ENCODE peak calls at places on chromosomes 7 and 10, in eight cellular contexts. One of them, this sample, is unnamed. For H3K36me3, the result is how much of the 10 kb centered on the place peaks cover.

GRCh38 chr10:68109312-68109711 is at the start of gene MYPN:
- DNase-seq in fibroblast of lung: no peak
- DNase-seq in mesendoderm: no peak
- DNase-seq in HCT116: no peak
- DNase-seq in endodermal cell: no peak
- DNase-seq in mammary epithelial cell: no peak
- DNase-seq in neuronal stem cell: no peak
- DNase-seq in IMR-90: no peak
- DNase-seq in this sample: no peak

GRCh38 chr7:87100326-87100725 is 40.9 kb upstream of the ELAPOR2 start:
- DNase-seq in fibroblast of lung: no peak
- DNase-seq in mesendoderm: no peak
- DNase-seq in HCT116: no peak
- DNase-seq in endodermal cell: no peak
- DNase-seq in mammary epithelial cell: peak
- DNase-seq in neuronal stem cell: no peak
- DNase-seq in IMR-90: no peak
- DNase-seq in this sample: peak

GRCh38 chr10:63563623-63564022 is 42.4 kb downstream of the REEP3 start:
- DNase-seq in fibroblast of lung: no peak
- DNase-seq in mesendoderm: peak
- DNase-seq in HCT116: no peak
- DNase-seq in endodermal cell: no peak
- DNase-seq in mammary epithelial cell: no peak
- DNase-seq in neuronal stem cell: no peak
- DNase-seq in IMR-90: no peak
- DNase-seq in this sample: no peak

GRCh38 chr10:103276941-103277712 is at the start of gene INA:
- DNase-seq in fibroblast of lung: peak
- DNase-seq in mesendoderm: peak
- DNase-seq in HCT116: no peak
- DNase-seq in endodermal cell: peak
- DNase-seq in mammary epithelial cell: peak
- DNase-seq in neuronal stem cell: peak
- DNase-seq in IMR-90: peak
- DNase-seq in this sample: no peak

GRCh38 chr7:51300762-51301674 is 15.6 kb downstream of the COBL start:
- DNase-seq in fibroblast of lung: no peak
- DNase-seq in mesendoderm: no peak
- DNase-seq in HCT116: no peak
- DNase-seq in endodermal cell: peak
- DNase-seq in mammary epithelial cell: no peak
- DNase-seq in neuronal stem cell: no peak
- DNase-seq in IMR-90: no peak
- DNase-seq in this sample: no peak

GRCh38 chr10:71217266-71218045 is 5.1 kb downstream of the UNC5B start:
- DNase-seq in fibroblast of lung: peak
- DNase-seq in mesendoderm: peak
- DNase-seq in HCT116: no peak
- DNase-seq in endodermal cell: peak
- DNase-seq in mammary epithelial cell: peak
- DNase-seq in neuronal stem cell: no peak
- DNase-seq in IMR-90: no peak
- DNase-seq in this sample: no peak

GRCh38 chr10:71767420-71768035 is 5.8 kb downstream of the VSIR start:
- DNase-seq in fibroblast of lung: peak
- DNase-seq in mesendoderm: no peak
- DNase-seq in HCT116: no peak
- DNase-seq in endodermal cell: no peak
- DNase-seq in mammary epithelial cell: no peak
- DNase-seq in neuronal stem cell: no peak
- DNase-seq in IMR-90: no peak
- DNase-seq in this sample: no peak

GRCh38 chr10:100745882-100746412 is 565 bp downstream of the PAX2 start:
- DNase-seq in fibroblast of lung: no peak
- DNase-seq in mesendoderm: peak
- DNase-seq in HCT116: no peak
- DNase-seq in endodermal cell: peak
- DNase-seq in mammary epithelial cell: no peak
- DNase-seq in neuronal stem cell: no peak
- DNase-seq in IMR-90: no peak
- DNase-seq in this sample: no peak

GRCh38 chr10:73433538-73433867 is at the start of gene MSS51:
- DNase-seq in fibroblast of lung: no peak
- DNase-seq in mesendoderm: peak
- DNase-seq in HCT116: no peak
- DNase-seq in endodermal cell: no peak
- DNase-seq in mammary epithelial cell: no peak
- DNase-seq in neuronal stem cell: no peak
- DNase-seq in IMR-90: no peak
- DNase-seq in this sample: no peak

GRCh38 chr7:30266686-30267085 is 17.7 kb upstream of the ZNRF2 start:
- DNase-seq in fibroblast of lung: no peak
- DNase-seq in mesendoderm: no peak
- DNase-seq in HCT116: no peak
- DNase-seq in endodermal cell: no peak
- DNase-seq in mammary epithelial cell: no peak
- DNase-seq in neuronal stem cell: no peak
- DNase-seq in IMR-90: no peak
- DNase-seq in this sample: no peak

GRCh38 chr7:46291601-46292150 is 370.6 kb upstream of the IGFBP3 start:
- DNase-seq in fibroblast of lung: peak
- DNase-seq in mesendoderm: no peak
- DNase-seq in HCT116: no peak
- DNase-seq in endodermal cell: no peak
- DNase-seq in mammary epithelial cell: peak
- DNase-seq in neuronal stem cell: no peak
- DNase-seq in IMR-90: peak
- DNase-seq in this sample: peak

GRCh38 chr7:152574892-152575511 is 100.9 kb downstream of the XRCC2 start:
- DNase-seq in fibroblast of lung: no peak
- DNase-seq in mesendoderm: no peak
- DNase-seq in HCT116: no peak
- DNase-seq in endodermal cell: no peak
- DNase-seq in mammary epithelial cell: peak
- DNase-seq in neuronal stem cell: no peak
- DNase-seq in IMR-90: no peak
- DNase-seq in this sample: no peak

GRCh38 chr10:111083222-111084095 is 6.6 kb downstream of the ADRA2A start:
- DNase-seq in fibroblast of lung: no peak
- DNase-seq in mesendoderm: no peak
- DNase-seq in HCT116: no peak
- DNase-seq in endodermal cell: peak
- DNase-seq in mammary epithelial cell: no peak
- DNase-seq in neuronal stem cell: no peak
- DNase-seq in IMR-90: no peak
- DNase-seq in this sample: no peak

GRCh38 chr7:83142365-83142764 is 20.3 kb downstream of the PCLO start:
- DNase-seq in fibroblast of lung: no peak
- DNase-seq in mesendoderm: no peak
- DNase-seq in HCT116: no peak
- DNase-seq in endodermal cell: no peak
- DNase-seq in mammary epithelial cell: no peak
- DNase-seq in neuronal stem cell: no peak
- DNase-seq in IMR-90: no peak
- DNase-seq in this sample: no peak

GRCh38 chr10:116524736-116525135 is 21.0 kb upstream of the PNLIP start:
- DNase-seq in fibroblast of lung: no peak
- DNase-seq in mesendoderm: no peak
- DNase-seq in HCT116: no peak
- DNase-seq in endodermal cell: no peak
- DNase-seq in mammary epithelial cell: no peak
- DNase-seq in neuronal stem cell: no peak
- DNase-seq in IMR-90: no peak
- DNase-seq in this sample: no peak

GRCh38 chr7:1787681-1788235 is 117.7 kb downstream of the ELFN1 start:
- DNase-seq in fibroblast of lung: no peak
- DNase-seq in mesendoderm: no peak
- DNase-seq in HCT116: no peak
- DNase-seq in endodermal cell: no peak
- DNase-seq in mammary epithelial cell: no peak
- DNase-seq in neuronal stem cell: no peak
- DNase-seq in IMR-90: no peak
- DNase-seq in this sample: no peak

GRCh38 chr7:125814030-125814535 is 884.5 kb upstream of the POT1 start:
- DNase-seq in fibroblast of lung: peak
- DNase-seq in mesendoderm: no peak
- DNase-seq in HCT116: no peak
- DNase-seq in endodermal cell: no peak
- DNase-seq in mammary epithelial cell: no peak
- DNase-seq in neuronal stem cell: no peak
- DNase-seq in IMR-90: no peak
- DNase-seq in this sample: no peak

GRCh38 chr7:44258865-44259546 is 58.2 kb downstream of the YKT6 start:
- DNase-seq in fibroblast of lung: no peak
- DNase-seq in mesendoderm: no peak
- DNase-seq in HCT116: no peak
- DNase-seq in endodermal cell: no peak
- DNase-seq in mammary epithelial cell: no peak
- DNase-seq in neuronal stem cell: no peak
- DNase-seq in IMR-90: no peak
- DNase-seq in this sample: no peak

GRCh38 chr7:150428671-150429451 is 21.6 kb upstream of the GIMAP8 start:
- DNase-seq in fibroblast of lung: peak
- DNase-seq in mesendoderm: peak
- DNase-seq in HCT116: no peak
- DNase-seq in endodermal cell: peak
- DNase-seq in mammary epithelial cell: peak
- DNase-seq in neuronal stem cell: no peak
- DNase-seq in IMR-90: peak
- DNase-seq in this sample: no peak

GRCh38 chr10:23516530-23516929 is 77.7 kb downstream of the OTUD1 start:
- DNase-seq in fibroblast of lung: peak
- DNase-seq in mesendoderm: peak
- DNase-seq in HCT116: no peak
- DNase-seq in endodermal cell: no peak
- DNase-seq in mammary epithelial cell: peak
- DNase-seq in neuronal stem cell: peak
- DNase-seq in IMR-90: peak
- DNase-seq in this sample: no peak

GRCh38 chr7:113370910-113371309 is 252.6 kb upstream of the SMIM30 start:
- DNase-seq in fibroblast of lung: no peak
- DNase-seq in mesendoderm: no peak
- DNase-seq in HCT116: no peak
- DNase-seq in endodermal cell: no peak
- DNase-seq in mammary epithelial cell: no peak
- DNase-seq in neuronal stem cell: no peak
- DNase-seq in IMR-90: peak
- DNase-seq in this sample: no peak

GRCh38 chr10:110395350-110396283 is 90.9 kb upstream of the SMNDC1 start:
- DNase-seq in fibroblast of lung: peak
- DNase-seq in mesendoderm: peak
- DNase-seq in HCT116: peak
- DNase-seq in endodermal cell: peak
- DNase-seq in mammary epithelial cell: peak
- DNase-seq in neuronal stem cell: no peak
- DNase-seq in IMR-90: peak
- DNase-seq in this sample: no peak

GRCh38 chr10:48316236-48316635 is 9.8 kb downstream of the MAPK8 start:
- DNase-seq in fibroblast of lung: no peak
- DNase-seq in mesendoderm: no peak
- DNase-seq in HCT116: no peak
- DNase-seq in endodermal cell: no peak
- DNase-seq in mammary epithelial cell: no peak
- DNase-seq in neuronal stem cell: no peak
- DNase-seq in IMR-90: no peak
- DNase-seq in this sample: no peak

GRCh38 chr10:80159166-80159888 is 26.8 kb downstream of the PLAC9 start:
- DNase-seq in fibroblast of lung: no peak
- DNase-seq in mesendoderm: no peak
- DNase-seq in HCT116: no peak
- DNase-seq in endodermal cell: no peak
- DNase-seq in mammary epithelial cell: no peak
- DNase-seq in neuronal stem cell: no peak
- DNase-seq in IMR-90: no peak
- DNase-seq in this sample: no peak
- H3K9ac ChIP-seq in fibroblast of lung: peak
- H3K9ac ChIP-seq in mesendoderm: no peak
- H3K9ac ChIP-seq in HCT116: peak
- H3K9ac ChIP-seq in endodermal cell: no peak
- H3K9ac ChIP-seq in mammary epithelial cell: no peak
- H3K9ac ChIP-seq in neuronal stem cell: no peak
- H3K9ac ChIP-seq in IMR-90: no peak
- H3K9ac ChIP-seq in this sample: peak

GRCh38 chr7:100432621-100433275 is 3.1 kb downstream of the MEPCE start:
- DNase-seq in fibroblast of lung: no peak
- DNase-seq in mesendoderm: no peak
- DNase-seq in HCT116: no peak
- DNase-seq in endodermal cell: no peak
- DNase-seq in mammary epithelial cell: no peak
- DNase-seq in neuronal stem cell: no peak
- DNase-seq in IMR-90: no peak
- DNase-seq in this sample: no peak
- H3K36me3 ChIP-seq in fibroblast of lung: under half
- H3K36me3 ChIP-seq in mesendoderm: under half
- H3K36me3 ChIP-seq in HCT116: under half
- H3K36me3 ChIP-seq in endodermal cell: under half
- H3K36me3 ChIP-seq in mammary epithelial cell: under half
- H3K36me3 ChIP-seq in neuronal stem cell: half or more
- H3K36me3 ChIP-seq in IMR-90: under half
- H3K36me3 ChIP-seq in this sample: under half

DNA sequence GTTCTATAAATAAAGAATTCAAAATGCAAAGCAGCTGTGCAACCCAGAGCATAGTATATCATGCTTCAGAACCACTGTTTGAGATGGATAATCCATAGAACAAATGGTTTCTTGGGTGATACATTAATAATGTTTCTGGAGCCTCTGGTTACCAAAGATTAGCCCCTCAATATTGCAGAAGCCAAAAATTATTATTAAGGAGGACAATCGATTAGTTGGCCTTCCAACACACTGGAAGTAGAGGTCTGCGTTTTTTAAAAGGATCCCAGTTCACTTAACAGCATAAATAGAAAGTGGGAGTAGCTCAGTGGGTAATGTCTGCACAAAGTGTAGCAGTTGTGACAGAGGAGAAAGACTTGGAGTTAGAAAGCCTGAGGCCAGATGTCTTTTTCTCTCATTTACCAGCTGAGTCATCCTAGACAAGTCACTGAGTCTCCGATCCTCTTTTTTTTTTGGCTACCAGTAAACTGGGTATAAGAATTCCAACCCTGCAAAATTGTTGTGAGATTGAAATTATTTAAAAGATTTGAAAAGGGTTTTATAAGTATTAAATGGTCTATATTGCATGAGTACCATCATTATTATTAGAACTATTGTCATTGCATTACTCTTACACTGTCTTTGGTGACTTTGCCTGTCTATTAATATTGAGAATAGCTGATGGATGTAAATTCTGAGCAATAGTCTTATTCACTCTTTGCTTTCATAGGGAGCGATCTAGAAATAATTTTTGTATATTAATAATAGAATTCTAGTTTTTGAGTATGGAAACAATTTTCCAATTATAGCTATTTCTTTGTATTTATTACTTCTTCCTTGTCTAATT is 73.8 kb downstream of the ARID5B start:
- DNase-seq in fibroblast of lung: peak
- DNase-seq in mesendoderm: peak
- DNase-seq in HCT116: no peak
- DNase-seq in endodermal cell: no peak
- DNase-seq in mammary epithelial cell: peak
- DNase-seq in neuronal stem cell: no peak
- DNase-seq in IMR-90: peak
- DNase-seq in this sample: peak
- H3K4me3 ChIP-seq in fibroblast of lung: peak
- H3K4me3 ChIP-seq in mesendoderm: no peak
- H3K4me3 ChIP-seq in HCT116: no peak
- H3K4me3 ChIP-seq in endodermal cell: no peak
- H3K4me3 ChIP-seq in mammary epithelial cell: no peak
- H3K4me3 ChIP-seq in neuronal stem cell: no peak
- H3K4me3 ChIP-seq in IMR-90: no peak
- H3K4me3 ChIP-seq in this sample: no peak

GRCh38 chr7:32415519-32415918 is 74.7 kb downstream of the LSM5 start:
- DNase-seq in fibroblast of lung: no peak
- DNase-seq in mesendoderm: no peak
- DNase-seq in HCT116: no peak
- DNase-seq in endodermal cell: no peak
- DNase-seq in mammary epithelial cell: no peak
- DNase-seq in neuronal stem cell: no peak
- DNase-seq in IMR-90: no peak
- DNase-seq in this sample: no peak
- H3K9ac ChIP-seq in fibroblast of lung: no peak
- H3K9ac ChIP-seq in mesendoderm: no peak
- H3K9ac ChIP-seq in HCT116: no peak
- H3K9ac ChIP-seq in endodermal cell: no peak
- H3K9ac ChIP-seq in mammary epithelial cell: no peak
- H3K9ac ChIP-seq in neuronal stem cell: peak
- H3K9ac ChIP-seq in IMR-90: no peak
- H3K9ac ChIP-seq in this sample: no peak

This sample was measured in keratinocyte.